ENCODE peak calls at places on chromosomes 3 and 15, in eight cellular contexts. B is cardiac muscle cell, H is hepatocyte, D is adrenal gland, R is heart left ventricle, G is aorta, W is GM23338, Q is WERI-Rb-1. C is an unnamed sample.

GRCh38 chr15:33096134-33096533 is 98.4 kb downstream of the FMN1 start:
- DNase-seq in H (no peak), B (no peak), R (no peak), G (no peak), Q (no peak), W (no peak), D (no peak), C (no peak)

GRCh38 chr3:32428092-32429068 is 36.7 kb downstream of the CMTM7 start:
- DNase-seq in B (no peak), R (no peak), W (no peak), Q (no peak), G (no peak), H (no peak), D (peak; percentile 35), C (no peak)

GRCh38 chr15:49860101-49860500 is 239.3 kb downstream of the DTWD1 start:
- DNase-seq in R (no peak), W (no peak), H (no peak), G (no peak), Q (no peak), B (peak; percentile 68), D (no peak), C (no peak)

GRCh38 chr3:11560746-11561145 is 83.0 kb downstream of the VGLL4 start:
- DNase-seq in R (no peak), B (no peak), W (no peak), G (peak; percentile 68), H (no peak), D (no peak), Q (no peak), C (no peak)

GRCh38 chr15:51067510-51067909 is 27.2 kb downstream of the TNFAIP8L3 start:
- DNase-seq in R (no peak), Q (no peak), G (no peak), D (no peak), W (no peak), H (no peak), B (no peak), C (no peak)

GRCh38 chr3:177979684-177980083 is 556.6 kb upstream of the KCNMB2 start:
- DNase-seq in D (no peak), W (no peak), R (no peak), B (no peak), G (no peak), H (no peak), Q (no peak), C (no peak)

GRCh38 chr3:32913790-32914446 is 37.5 kb upstream of the CCR4 start:
- DNase-seq in G (peak; percentile 82), Q (no peak), B (peak; percentile 86), H (no peak), D (no peak), R (no peak), W (no peak), C (no peak)

GRCh38 chr3:190709351-190709773 is 153.1 kb downstream of the GMNC start:
- DNase-seq in W (no peak), R (no peak), H (no peak), D (no peak), B (peak; percentile 29), G (no peak), Q (no peak), C (peak; percentile 38)

GRCh38 chr3:52774066-52774713 is 3.2 kb upstream of the ITIH1 start:
- DNase-seq in W (no peak), D (peak; percentile 36), Q (no peak), G (peak; percentile 50), B (no peak), R (no peak), H (no peak), C (no peak)

GRCh38 chr3:52532838-52533622 is 627 bp downstream of the NT5DC2 start:
- DNase-seq in H (peak; percentile 56), R (no peak), G (peak; percentile 84), D (peak; percentile 74), Q (no peak), W (peak; percentile 70), B (peak; percentile 23), C (peak; percentile 45)

GRCh38 chr3:39358302-39358701 is 24.9 kb upstream of the SLC25A38 start:
- DNase-seq in G (no peak), H (no peak), Q (no peak), B (no peak), R (no peak), W (no peak), D (no peak), C (no peak)

GRCh38 chr3:192992346-192992745 is 74.7 kb upstream of the MB21D2 start:
- DNase-seq in D (no peak), B (no peak), H (no peak), W (peak; percentile 47), G (no peak), Q (no peak), R (no peak), C (no peak)
- H3K27ac ChIP-seq in D (no peak overlapping the region), B (no peak overlapping the region), H (no peak overlapping the region), W (no peak overlapping the region), G (no peak overlapping the region), Q (no peak overlapping the region), R (no peak overlapping the region), C (no peak overlapping the region)

DNA sequence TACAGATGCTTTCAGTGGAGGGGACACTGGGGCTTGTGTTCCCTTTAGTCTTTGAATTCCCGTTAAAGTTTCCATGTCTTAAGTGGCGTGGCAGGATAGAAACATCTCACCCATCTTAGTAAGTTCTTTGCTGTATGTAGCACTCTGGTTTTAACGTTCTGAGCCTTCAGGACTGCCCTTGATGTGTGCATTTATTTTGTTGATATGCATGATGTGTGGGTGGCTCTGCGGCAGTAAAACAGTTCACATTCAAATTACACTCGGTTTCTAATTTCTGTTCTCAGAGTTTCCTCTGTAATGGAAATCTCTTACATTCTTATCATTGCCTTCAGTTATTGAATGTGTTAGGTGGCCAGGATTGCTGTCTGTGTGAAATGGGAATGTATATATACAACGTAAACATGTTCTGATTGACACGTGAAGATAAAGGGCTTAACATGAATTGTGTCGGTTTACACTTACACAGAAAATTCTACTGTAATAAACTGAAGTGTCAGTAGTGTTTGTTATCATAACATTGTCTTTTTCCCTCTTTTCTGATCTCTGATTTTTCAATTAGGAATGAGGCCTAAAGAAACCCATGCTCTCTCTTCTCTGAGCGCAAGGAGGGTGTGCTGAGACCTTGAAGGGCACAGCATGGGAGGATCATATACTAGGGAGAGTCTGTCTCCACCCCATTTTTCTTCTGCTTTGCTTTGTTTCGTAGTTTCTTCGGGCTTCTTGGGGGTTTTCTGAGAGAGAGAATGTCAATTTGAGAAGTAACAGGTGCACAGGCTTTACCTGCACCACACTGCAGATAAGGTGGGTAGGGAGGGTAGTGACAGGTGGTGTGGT is 51.5 kb downstream of the IGF1R start:
- DNase-seq in D (no peak), H (no peak), R (no peak), W (no peak), Q (no peak), B (no peak), G (no peak), C (no peak)
- H3K27ac ChIP-seq in D (no peak overlapping the region), H (no peak overlapping the region), R (no peak overlapping the region), W (peak overlapping the region; percentile 58), Q (no peak overlapping the region), B (no peak overlapping the region), G (no peak overlapping the region), C (peak overlapping the region; percentile 65)

GRCh38 chr3:187263270-187263669 is 28.3 kb downstream of the MASP1 start:
- DNase-seq in Q (no peak), B (no peak), H (peak; percentile 35), W (no peak), R (no peak), D (no peak), G (no peak), C (no peak)
- H3K27ac ChIP-seq in Q (no peak overlapping the region), B (peak overlapping the region; percentile 98), H (peak overlapping the region; percentile 77), W (no peak overlapping the region), R (no peak overlapping the region), D (no peak overlapping the region), G (no peak overlapping the region), C (no peak overlapping the region)

GRCh38 chr3:196096382-196096953 is 14.6 kb upstream of the TFRC start:
- DNase-seq in G (peak; percentile 77), R (peak; percentile 78), W (no peak), D (no peak), Q (no peak), H (no peak), B (no peak), C (no peak)

GRCh38 chr3:196098365-196098764 is 16.5 kb upstream of the TFRC start:
- DNase-seq in Q (no peak), W (no peak), D (no peak), G (no peak), R (no peak), H (no peak), B (no peak), C (no peak)

GRCh38 chr3:196093271-196094111 is 11.6 kb upstream of the TFRC start:
- DNase-seq in H (peak; percentile 35), W (no peak), B (peak; percentile 79), Q (no peak), R (no peak), G (no peak), D (no peak), C (no peak)

DNA sequence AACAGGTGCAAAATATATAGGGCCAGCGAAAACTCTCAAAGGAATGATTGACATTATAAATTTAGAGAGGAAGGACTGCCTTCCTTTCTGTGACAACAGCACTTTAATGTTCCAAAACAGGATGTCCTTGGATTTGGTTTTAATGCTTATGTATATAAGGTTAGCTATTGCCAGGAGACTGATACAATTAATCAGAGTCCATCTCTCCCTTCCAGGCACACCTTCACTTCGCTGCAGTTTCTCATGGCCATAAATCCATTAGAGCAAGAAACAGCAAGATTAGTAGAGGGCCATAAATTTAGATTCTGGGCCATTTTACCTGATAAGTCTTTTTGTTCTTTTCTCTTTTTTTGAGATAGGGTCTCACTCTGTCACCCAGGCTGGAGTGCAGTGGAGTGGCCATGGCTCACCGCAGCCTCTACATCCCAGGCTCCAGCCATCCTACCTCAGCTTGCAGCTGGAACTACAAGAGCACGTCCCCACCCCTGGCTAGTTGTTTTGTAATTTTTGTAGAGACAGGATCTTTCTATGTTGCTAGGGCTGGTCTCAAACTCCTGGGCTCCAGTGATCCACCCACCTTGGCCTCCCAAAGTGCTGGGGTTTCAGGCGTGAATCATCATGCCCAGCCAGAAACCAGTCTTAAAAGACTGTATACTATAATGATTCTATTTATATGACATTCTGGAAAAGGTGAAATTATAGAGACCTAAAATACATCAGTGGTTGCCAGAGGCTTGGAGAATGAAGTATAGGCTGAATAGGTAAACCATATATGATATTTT is 15.7 kb upstream of the TFRC start:
- DNase-seq in B (no peak), D (no peak), G (no peak), Q (no peak), H (peak; percentile 25), W (no peak), R (no peak), C (no peak)
- H3K27ac ChIP-seq in B (no peak overlapping the region), D (no peak overlapping the region), G (no peak overlapping the region), Q (no peak overlapping the region), H (no peak overlapping the region), W (no peak overlapping the region), R (no peak overlapping the region), C (no peak overlapping the region)

DNA sequence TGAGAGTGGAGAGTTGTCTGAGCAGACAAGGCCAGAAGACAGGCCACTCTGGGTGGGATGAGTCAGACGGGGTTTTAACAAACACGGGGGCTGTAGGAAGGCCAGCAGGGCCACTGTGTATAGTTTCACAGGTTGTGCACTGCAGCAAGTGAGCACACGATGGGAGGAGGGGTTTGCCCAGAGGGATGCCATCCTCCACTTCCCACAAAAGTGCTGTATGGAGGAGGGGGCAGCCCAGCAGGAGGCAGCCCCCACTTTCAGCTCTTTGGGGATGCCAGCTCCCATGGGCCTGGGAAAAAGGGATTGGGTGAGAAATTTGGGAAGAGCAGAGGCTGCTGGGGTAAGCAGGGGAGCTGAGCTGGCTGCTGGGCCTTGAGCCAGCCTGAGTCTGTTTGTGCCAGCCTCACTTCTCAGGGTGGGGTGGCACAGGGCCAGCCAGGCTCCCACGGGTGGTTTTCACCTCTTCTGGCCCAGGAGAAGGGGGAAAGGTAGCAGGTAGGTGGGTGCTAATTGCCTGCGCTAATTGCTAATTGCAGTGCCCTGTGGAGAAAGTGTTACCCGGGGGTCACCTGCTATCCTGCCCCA is 6.7 kb downstream of the ZBTB47 start:
- DNase-seq in W (no peak), D (peak; percentile 58), R (peak; percentile 72), G (no peak), H (no peak), Q (no peak), B (no peak), C (no peak)
- H3K27ac ChIP-seq in W (no peak overlapping the region), D (peak overlapping the region; percentile 50), R (peak overlapping the region; percentile 55), G (no peak overlapping the region), H (no peak overlapping the region), Q (no peak overlapping the region), B (no peak overlapping the region), C (no peak overlapping the region)

C was measured in SJCRH30.